ENCODE peak calls at places on chromosomes 6 and 20, in eight cellular contexts. K, O, P, F, W, S, R and N are unnamed samples.

GRCh38 chr6:38730136-38730862 is 15.2 kb downstream of the DNAH8 start:
- DNase-seq in K (no peak), O (peak; percentile 5), P (no peak), F (no peak), W (no peak), S (no peak), R (no peak), N (no peak)

GRCh38 chr6:8383584-8383983 is 51.8 kb downstream of the SLC35B3 start:
- DNase-seq in K (no peak), O (no peak), P (no peak), F (no peak), W (no peak), S (no peak), R (no peak), N (no peak)

GRCh38 chr20:36197271-36197670 is 39.0 kb upstream of the AAR2 start:
- DNase-seq in K (no peak), O (no peak), P (no peak), F (no peak), W (no peak), S (no peak), R (no peak), N (no peak)

GRCh38 chr20:15951711-15952110 is 621.5 kb downstream of the KIF16B start:
- DNase-seq in K (no peak), O (no peak), P (no peak), F (no peak), W (no peak), S (no peak), R (no peak), N (no peak)

GRCh38 chr6:69894578-69895347 is 28.4 kb downstream of the COL19A1 start:
- DNase-seq in K (no peak), O (peak; percentile 89), P (peak; percentile 18), F (no peak), W (no peak), S (no peak), R (no peak), N (no peak)

GRCh38 chr20:5973172-5973571 is 22.7 kb downstream of the MCM8 start:
- DNase-seq in K (no peak), O (peak; percentile 7), P (peak; percentile 56), F (no peak), W (no peak), S (no peak), R (no peak), N (no peak)

GRCh38 chr6:16712931-16713484 is 48.3 kb downstream of the ATXN1 start:
- DNase-seq in K (no peak), O (peak; percentile 94), P (peak; percentile 82), F (no peak), W (peak; percentile 71), S (no peak), R (peak; percentile 48), N (no peak)

GRCh38 chr6:4125933-4126864 is 9.2 kb downstream of the ECI2 start:
- DNase-seq in K (no peak), O (peak; percentile 94), P (peak; percentile 89), F (no peak), W (no peak), S (no peak), R (no peak), N (no peak)

GRCh38 chr6:137451926-137452325 is 42.3 kb downstream of the OLIG3 start:
- DNase-seq in K (no peak), O (peak; percentile 59), P (no peak), F (no peak), W (no peak), S (no peak), R (no peak), N (no peak)

GRCh38 chr6:166306378-166307081 is 1.7 kb downstream of the PRR18 start:
- DNase-seq in K (no peak), O (no peak), P (no peak), F (no peak), W (no peak), S (no peak), R (no peak), N (no peak)

GRCh38 chr6:15266423-15266996 is 20.6 kb downstream of the JARID2 start:
- DNase-seq in K (no peak), O (peak; percentile 48), P (no peak), F (no peak), W (no peak), S (no peak), R (peak; percentile 57), N (no peak)

GRCh38 chr20:35619196-35620095 is 3.8 kb downstream of the SPAG4 start:
- DNase-seq in K (peak; percentile 60), O (peak; percentile 88), P (peak; percentile 98), F (peak; percentile 69), W (peak; percentile 94), S (peak; percentile 87), R (peak; percentile 76), N (peak; percentile 55)

GRCh38 chr6:155188707-155189496 is 74.9 kb upstream of the CLDN20 start:
- DNase-seq in K (no peak), O (peak; percentile 97), P (peak; percentile 62), F (no peak), W (no peak), S (no peak), R (no peak), N (no peak)

GRCh38 chr6:164826831-164827468 is 482.5 kb downstream of the C6orf118 start:
- DNase-seq in K (no peak), O (no peak), P (no peak), F (no peak), W (no peak), S (no peak), R (no peak), N (no peak)

GRCh38 chr6:81612136-81612535 is 140.3 kb downstream of the TENT5A start:
- DNase-seq in K (no peak), O (peak; percentile 26), P (no peak), F (no peak), W (no peak), S (no peak), R (no peak), N (no peak)

GRCh38 chr6:119672725-119673124 is 323.2 kb upstream of the MAN1A1 start:
- DNase-seq in K (no peak), O (no peak), P (no peak), F (no peak), W (no peak), S (no peak), R (no peak), N (no peak)

GRCh38 chr20:61324906-61325305 is 72.8 kb downstream of the CDH4 start:
- DNase-seq in K (no peak), O (no peak), P (no peak), F (no peak), W (no peak), S (no peak), R (no peak), N (no peak)

GRCh38 chr6:33424855-33425667 is 5.2 kb downstream of the SYNGAP1 start:
- DNase-seq in K (no peak), O (no peak), P (no peak), F (no peak), W (no peak), S (peak; percentile 76), R (no peak), N (no peak)

GRCh38 chr6:52049252-52050050 is 38.0 kb downstream of the PKHD1 start:
- DNase-seq in K (no peak), O (peak; percentile 43), P (peak; percentile 34), F (no peak), W (peak; percentile 63), S (no peak), R (no peak), N (no peak)